ENCODE peak calls at places on chromosome 16, in five cellular contexts. Y, G, L, W and K are unnamed samples.

GRCh38 chr16:56108724-56109123 is 82.6 kb upstream of the GNAO1 start:
- DNase-seq in Y (no peak), G (no peak), L (no peak), W (no peak), K (no peak)

GRCh38 chr16:23357761-23358290 is 55.7 kb downstream of the SCNN1B start:
- DNase-seq in Y (no peak), G (no peak), L (no peak), W (no peak), K (no peak)

GRCh38 chr16:56774009-56774408 is 44.1 kb downstream of the NUP93 start:
- DNase-seq in Y (no peak), G (no peak), L (no peak), W (no peak), K (no peak)

GRCh38 chr16:79047337-79047736 is 553.2 kb downstream of the MAF start:
- DNase-seq in Y (no peak), G (peak), L (no peak), W (no peak), K (no peak)

GRCh38 chr16:30982548-30983288 is 2.3 kb upstream of the HSD3B7 start:
- DNase-seq in Y (no peak), G (no peak), L (no peak), W (no peak), K (no peak)

GRCh38 chr16:3595110-3595486 is 16.3 kb downstream of the SLX4 start:
- DNase-seq in Y (no peak), G (no peak), L (no peak), W (no peak), K (no peak)

GRCh38 chr16:86015606-86016005 is 116.6 kb downstream of the IRF8 start:
- DNase-seq in Y (no peak), G (no peak), L (no peak), W (no peak), K (no peak)

GRCh38 chr16:54649846-54650245 is 280.8 kb upstream of the IRX5 start:
- DNase-seq in Y (no peak), G (no peak), L (no peak), W (no peak), K (no peak)

GRCh38 chr16:27217256-27217655 is 13.9 kb downstream of the KDM8 start:
- DNase-seq in Y (no peak), G (peak), L (peak), W (no peak), K (no peak)

GRCh38 chr16:71738820-71739219 is 14.3 kb upstream of the PHLPP2 start:
- DNase-seq in Y (no peak), G (no peak), L (no peak), W (no peak), K (no peak)

GRCh38 chr16:22250522-22250921 is 44.4 kb downstream of the EEF2K start:
- DNase-seq in Y (no peak), G (no peak), L (no peak), W (no peak), K (no peak)

GRCh38 chr16:20952144-20952797 is 51.7 kb downstream of the LYRM1 start:
- DNase-seq in Y (no peak), G (no peak), L (no peak), W (no peak), K (no peak)

GRCh38 chr16:21598676-21599157 is 660 bp upstream of the METTL9 start:
- DNase-seq in Y (no peak), G (no peak), L (no peak), W (no peak), K (no peak)

GRCh38 chr16:23464196-23464595 is 11.2 kb upstream of the COG7 start:
- DNase-seq in Y (no peak), G (no peak), L (no peak), W (no peak), K (no peak)

GRCh38 chr16:87008664-87009063 is 308.5 kb downstream of the C16orf95 start:
- DNase-seq in Y (no peak), G (no peak), L (no peak), W (no peak), K (no peak)

GRCh38 chr16:77585852-77586251 is 136.5 kb upstream of the NUDT7 start:
- DNase-seq in Y (no peak), G (peak), L (peak), W (no peak), K (no peak)

GRCh38 chr16:54136276-54136625 is 150.3 kb downstream of the IRX3 start:
- DNase-seq in Y (no peak), G (no peak), L (peak), W (no peak), K (no peak)

GRCh38 chr16:23742761-23743160 is 12.1 kb upstream of the CHP2 start:
- DNase-seq in Y (no peak), G (no peak), L (no peak), W (no peak), K (no peak)

GRCh38 chr16:65538945-65539344 is 417.1 kb upstream of the CDH11 start:
- DNase-seq in Y (no peak), G (no peak), L (peak), W (no peak), K (no peak)

GRCh38 chr16:1772362-1772907 is at the start of gene EME2:
- DNase-seq in Y (no peak), G (no peak), L (peak), W (no peak), K (no peak)

GRCh38 chr16:9042533-9042932 is 48.9 kb upstream of the HAPSTR1 start:
- DNase-seq in Y (no peak), G (no peak), L (no peak), W (no peak), K (no peak)

GRCh38 chr16:8716592-8716991 is 42.2 kb downstream of the ABAT start:
- DNase-seq in Y (no peak), G (no peak), L (peak), W (no peak), K (no peak)

GRCh38 chr16:25586826-25587225 is 104.9 kb upstream of the HS3ST4 start:
- DNase-seq in Y (no peak), G (no peak), L (no peak), W (no peak), K (no peak)

GRCh38 chr16:28196331-28196987 is 15.3 kb downstream of the XPO6 start:
- DNase-seq in Y (no peak), G (no peak), L (no peak), W (no peak), K (no peak)

GRCh38 chr16:23379707-23380106 is 73.3 kb downstream of the COG7 start:
- DNase-seq in Y (no peak), G (no peak), L (no peak), W (no peak), K (no peak)

GRCh38 chr16:3347586-3347985 is 8.1 kb upstream of the OR2C1 start:
- DNase-seq in Y (no peak), G (no peak), L (no peak), W (no peak), K (no peak)

GRCh38 chr16:82874251-82874650 is 247.5 kb downstream of the CDH13 start:
- DNase-seq in Y (no peak), G (no peak), L (no peak), W (no peak), K (no peak)

GRCh38 chr16:69014811-69015210 is 90.6 kb upstream of the HAS3 start:
- DNase-seq in Y (no peak), G (no peak), L (no peak), W (no peak), K (no peak)

GRCh38 chr16:14487579-14487978 is 142.5 kb downstream of the PARN start:
- DNase-seq in Y (no peak), G (no peak), L (no peak), W (no peak), K (no peak)

GRCh38 chr16:57608462-57609113 is 19.8 kb upstream of the ADGRG1 start:
- DNase-seq in Y (peak), G (no peak), L (no peak), W (no peak), K (no peak)

GRCh38 chr16:68492501-68493411 is 44.4 kb upstream of the SMPD3 start:
- DNase-seq in Y (peak), G (no peak), L (no peak), W (no peak), K (no peak)

GRCh38 chr16:73183678-73184092 is 135.8 kb upstream of the ZFHX3 start:
- DNase-seq in Y (no peak), G (no peak), L (no peak), W (peak), K (peak)

GRCh38 chr16:8832383-8833100 is 34.9 kb downstream of the PMM2 start:
- DNase-seq in Y (no peak), G (no peak), L (no peak), W (no peak), K (no peak)

GRCh38 chr16:76535-77272 is 1.3 kb upstream of the MPG start:
- DNase-seq in Y (no peak), G (peak), L (peak), W (peak), K (peak)

GRCh38 chr16:17420821-17421220 is 49.9 kb downstream of the XYLT1 start:
- DNase-seq in Y (no peak), G (no peak), L (peak), W (no peak), K (no peak)

GRCh38 chr16:30335598-30336474 is 19.3 kb downstream of the CD2BP2 start:
- DNase-seq in Y (peak), G (no peak), L (no peak), W (no peak), K (no peak)

GRCh38 chr16:72796222-72796621 is 251.7 kb downstream of the ZFHX3 start:
- DNase-seq in Y (no peak), G (no peak), L (no peak), W (no peak), K (no peak)

GRCh38 chr16:85136213-85136704 is 24.0 kb upstream of the CIBAR2 start:
- DNase-seq in Y (no peak), G (no peak), L (no peak), W (no peak), K (no peak)

GRCh38 chr16:85648070-85648714 is 35.1 kb downstream of the GSE1 start:
- DNase-seq in Y (no peak), G (no peak), L (no peak), W (no peak), K (no peak)

GRCh38 chr16:49631521-49632041 is 224.3 kb downstream of the ZNF423 start:
- DNase-seq in Y (no peak), G (no peak), L (peak), W (no peak), K (no peak)
- H3K4me3 ChIP-seq in Y (no peak), G (no peak), L (no peak), W (no peak), K (no peak)

GRCh38 chr16:46887524-46887854 is 3.3 kb downstream of the GPT2 start:
- DNase-seq in Y (no peak), G (no peak), L (no peak), W (no peak), K (no peak)

GRCh38 chr16:46883690-46884512 is at the start of gene GPT2:
- DNase-seq in Y (peak), G (peak), L (peak), W (peak), K (peak)

GRCh38 chr16:46886764-46887523 is 2.8 kb downstream of the GPT2 start:
- DNase-seq in Y (no peak), G (no peak), L (no peak), W (no peak), K (no peak)

GRCh38 chr16:46884513-46885293 is 541 bp downstream of the GPT2 start:
- DNase-seq in Y (peak), G (no peak), L (peak), W (no peak), K (no peak)

DNA sequence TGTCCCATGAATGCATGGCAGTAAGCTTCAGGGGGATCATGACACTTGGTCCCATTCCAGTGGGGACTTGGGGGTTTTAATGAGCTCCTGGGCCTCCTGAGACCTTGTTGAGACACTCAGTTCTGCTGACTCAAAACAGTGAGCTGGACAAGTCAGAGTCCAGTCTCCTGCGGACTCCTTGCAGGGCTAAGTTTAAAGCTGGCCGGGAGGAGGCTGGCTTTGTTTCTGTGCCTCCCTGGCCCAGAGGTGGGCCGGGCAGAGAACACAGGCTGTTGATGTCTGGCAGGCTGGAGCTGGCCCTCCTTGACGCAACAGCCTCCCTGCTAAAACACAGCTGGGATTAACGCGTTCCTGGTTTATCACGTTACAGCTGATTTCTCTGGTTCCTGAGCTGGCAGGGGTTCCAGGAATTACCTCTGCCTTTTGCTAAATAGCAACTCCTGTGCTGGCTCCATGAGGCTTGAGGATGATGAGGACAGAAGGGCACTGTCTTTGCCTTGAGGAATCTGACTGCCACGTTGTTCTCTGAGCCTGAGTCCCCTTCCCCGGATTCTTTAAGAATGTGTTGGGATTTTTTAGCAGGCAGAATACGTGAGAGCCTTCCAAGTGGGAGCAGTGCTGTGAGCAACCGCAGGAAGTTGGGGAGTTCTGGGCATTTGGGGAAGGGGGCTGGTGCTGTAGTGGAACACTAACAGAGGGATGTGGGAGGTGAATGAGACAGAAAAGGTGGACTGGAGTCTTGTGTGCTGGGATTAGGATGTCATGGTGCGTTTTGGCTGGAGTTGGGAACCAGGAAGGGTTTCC is 2.0 kb downstream of the GPT2 start:
- DNase-seq in Y (peak), G (no peak), L (peak), W (peak), K (no peak)
- TF ChIP-seq POLR2A in Y (peak), G (no peak), L (no peak), W (no peak), K (no peak)

DNA sequence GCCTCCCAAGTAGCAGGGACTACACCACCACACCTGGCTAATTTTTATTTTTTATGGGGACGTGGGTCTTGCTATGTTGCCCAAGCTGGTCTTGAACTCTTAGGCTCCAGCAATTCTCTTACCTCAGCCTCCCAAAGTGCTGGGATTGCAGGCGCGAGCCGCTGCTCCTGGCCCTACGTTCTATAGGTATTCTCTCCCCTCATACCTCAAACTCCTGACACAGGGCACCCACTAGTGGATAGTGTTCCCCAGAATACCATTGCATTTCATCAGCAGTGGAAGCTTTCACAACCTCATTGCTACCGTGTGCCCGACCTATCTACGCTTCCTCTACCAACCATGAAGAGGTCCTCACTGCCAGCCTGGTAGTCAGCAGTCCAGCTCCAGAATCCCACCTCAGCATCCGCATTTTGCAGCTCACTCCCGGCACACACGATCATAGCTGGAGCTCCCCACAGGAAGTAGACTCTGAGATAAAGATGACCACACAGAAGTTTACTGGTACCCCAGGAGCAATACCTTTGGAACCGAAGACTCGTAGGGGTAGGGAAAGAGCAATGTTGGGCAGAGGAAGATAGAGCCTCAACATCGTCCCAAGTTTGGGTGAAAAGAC is 9.3 kb downstream of the CTRB2 start:
- DNase-seq in Y (no peak), G (no peak), L (no peak), W (no peak), K (no peak)
- H3K4me3 ChIP-seq in Y (no peak), G (no peak), L (no peak), W (no peak), K (no peak)

GRCh38 chr16:88569985-88570690 is at the start of gene ZC3H18:
- DNase-seq in Y (peak), G (peak), L (peak), W (peak), K (peak)
- TF ChIP-seq POLR2A in Y (peak), G (peak), L (peak), W (peak), K (peak)

GRCh38 chr16:12188674-12189249 is 212.2 kb downstream of the SNX29 start:
- DNase-seq in Y (no peak), G (no peak), L (no peak), W (no peak), K (no peak)

GRCh38 chr16:12186774-12187335 is 210.3 kb downstream of the SNX29 start:
- DNase-seq in Y (no peak), G (no peak), L (peak), W (no peak), K (no peak)

GRCh38 chr16:12191102-12191501 is 214.6 kb downstream of the SNX29 start:
- DNase-seq in Y (no peak), G (no peak), L (no peak), W (no peak), K (no peak)

GRCh38 chr16:12185563-12185962 is 209.0 kb downstream of the SNX29 start:
- DNase-seq in Y (no peak), G (no peak), L (no peak), W (no peak), K (no peak)

DNA sequence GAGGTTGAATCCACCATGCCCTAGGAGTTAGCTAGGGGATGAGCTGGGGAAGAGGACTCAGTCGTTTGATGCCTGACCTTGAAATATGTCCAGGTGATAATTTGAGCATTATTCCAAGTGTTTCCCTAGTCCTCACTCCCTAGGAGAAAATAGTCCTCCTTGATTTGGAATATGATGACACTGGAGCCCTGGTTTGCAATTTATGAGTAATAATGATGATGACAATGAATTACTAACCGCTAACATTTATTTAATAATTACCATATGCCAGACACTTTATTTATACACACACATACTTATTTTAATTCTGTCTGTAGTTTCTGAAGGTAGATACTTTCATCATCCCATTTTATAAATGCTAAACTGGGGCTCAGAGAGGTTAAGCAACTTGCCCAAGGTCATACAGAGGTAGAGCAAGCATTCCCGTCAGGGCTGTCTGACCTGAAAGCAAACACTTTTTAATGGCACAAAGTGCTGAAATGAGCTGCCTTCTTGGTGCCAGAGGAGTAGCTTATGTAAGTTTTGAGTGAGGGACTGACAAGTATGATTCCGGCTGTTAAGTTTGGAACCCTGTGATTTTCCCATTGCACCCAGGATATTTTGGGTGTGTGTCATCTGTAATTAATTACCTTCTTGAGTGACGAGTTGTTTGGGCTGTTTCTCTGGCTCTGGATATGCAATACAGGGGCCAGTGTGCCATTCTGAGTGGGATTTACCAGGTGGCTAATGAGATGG is 211.6 kb downstream of the SNX29 start:
- DNase-seq in Y (no peak), G (no peak), L (no peak), W (no peak), K (no peak)
- H3K4me3 ChIP-seq in Y (no peak), G (no peak), L (no peak), W (no peak), K (no peak)